ENCODE peak calls at places on chromosomes 1 and 21, in eight cellular contexts. One of them, this sample, is unnamed.

GRCh38 chr21:44677881-44678280 is 4.1 kb downstream of the KRTAP12-1 start:
- DNase-seq in uterus: no peak
- DNase-seq in NB4: no peak
- DNase-seq in IMR-90: no peak
- DNase-seq in gastrocnemius medialis: no peak
- DNase-seq in HCT116: no peak
- DNase-seq in transverse colon: no peak
- DNase-seq in K562: no peak
- DNase-seq in this sample: peak

GRCh38 chr1:10818262-10819197 is 22.1 kb upstream of the CASZ1 start:
- DNase-seq in uterus: no peak
- DNase-seq in NB4: no peak
- DNase-seq in IMR-90: no peak
- DNase-seq in gastrocnemius medialis: no peak
- DNase-seq in HCT116: no peak
- DNase-seq in transverse colon: peak
- DNase-seq in K562: no peak
- DNase-seq in this sample: no peak

GRCh38 chr1:85544689-85545203 is 35.8 kb upstream of the CCN1 start:
- DNase-seq in uterus: no peak
- DNase-seq in NB4: no peak
- DNase-seq in IMR-90: peak
- DNase-seq in gastrocnemius medialis: no peak
- DNase-seq in HCT116: no peak
- DNase-seq in transverse colon: no peak
- DNase-seq in K562: no peak
- DNase-seq in this sample: no peak

GRCh38 chr1:203559523-203559922 is 65.6 kb downstream of the OPTC start:
- DNase-seq in uterus: peak
- DNase-seq in NB4: no peak
- DNase-seq in IMR-90: peak
- DNase-seq in gastrocnemius medialis: peak
- DNase-seq in HCT116: no peak
- DNase-seq in transverse colon: no peak
- DNase-seq in K562: no peak
- DNase-seq in this sample: no peak

GRCh38 chr1:225911207-225912130 is 12.6 kb downstream of the PYCR2 start:
- DNase-seq in uterus: peak
- DNase-seq in NB4: no peak
- DNase-seq in IMR-90: peak
- DNase-seq in gastrocnemius medialis: no peak
- DNase-seq in HCT116: peak
- DNase-seq in transverse colon: peak
- DNase-seq in K562: peak
- DNase-seq in this sample: no peak

GRCh38 chr1:49052102-49052501 is 275.4 kb upstream of the BEND5 start:
- DNase-seq in uterus: no peak
- DNase-seq in NB4: no peak
- DNase-seq in IMR-90: no peak
- DNase-seq in gastrocnemius medialis: no peak
- DNase-seq in HCT116: no peak
- DNase-seq in transverse colon: no peak
- DNase-seq in K562: no peak
- DNase-seq in this sample: no peak

GRCh38 chr1:83555871-83556270 is 443.1 kb downstream of the TTLL7 start:
- DNase-seq in uterus: no peak
- DNase-seq in NB4: no peak
- DNase-seq in IMR-90: no peak
- DNase-seq in gastrocnemius medialis: no peak
- DNase-seq in HCT116: no peak
- DNase-seq in transverse colon: no peak
- DNase-seq in K562: no peak
- DNase-seq in this sample: no peak

GRCh38 chr1:88001460-88001859 is 672.8 kb downstream of the LMO4 start:
- DNase-seq in uterus: no peak
- DNase-seq in NB4: no peak
- DNase-seq in IMR-90: peak
- DNase-seq in gastrocnemius medialis: no peak
- DNase-seq in HCT116: no peak
- DNase-seq in transverse colon: no peak
- DNase-seq in K562: no peak
- DNase-seq in this sample: no peak

GRCh38 chr1:36497207-36497606 is 14.5 kb upstream of the CSF3R start:
- DNase-seq in uterus: no peak
- DNase-seq in NB4: no peak
- DNase-seq in IMR-90: no peak
- DNase-seq in gastrocnemius medialis: no peak
- DNase-seq in HCT116: no peak
- DNase-seq in transverse colon: no peak
- DNase-seq in K562: no peak
- DNase-seq in this sample: no peak

GRCh38 chr1:211654838-211655787 is 20.3 kb downstream of the NEK2 start:
- DNase-seq in uterus: peak
- DNase-seq in NB4: peak
- DNase-seq in IMR-90: peak
- DNase-seq in gastrocnemius medialis: peak
- DNase-seq in HCT116: peak
- DNase-seq in transverse colon: peak
- DNase-seq in K562: peak
- DNase-seq in this sample: no peak

GRCh38 chr1:210944255-210944654 is 189.7 kb downstream of the KCNH1 start:
- DNase-seq in uterus: no peak
- DNase-seq in NB4: no peak
- DNase-seq in IMR-90: no peak
- DNase-seq in gastrocnemius medialis: no peak
- DNase-seq in HCT116: no peak
- DNase-seq in transverse colon: no peak
- DNase-seq in K562: no peak
- DNase-seq in this sample: no peak

GRCh38 chr1:167837334-167837733 is 76.6 kb downstream of the ADCY10 start:
- DNase-seq in uterus: no peak
- DNase-seq in NB4: no peak
- DNase-seq in IMR-90: no peak
- DNase-seq in gastrocnemius medialis: no peak
- DNase-seq in HCT116: no peak
- DNase-seq in transverse colon: no peak
- DNase-seq in K562: no peak
- DNase-seq in this sample: no peak

GRCh38 chr1:101122452-101123166 is 97.0 kb upstream of the DPH5 start:
- DNase-seq in uterus: no peak
- DNase-seq in NB4: no peak
- DNase-seq in IMR-90: no peak
- DNase-seq in gastrocnemius medialis: no peak
- DNase-seq in HCT116: no peak
- DNase-seq in transverse colon: no peak
- DNase-seq in K562: no peak
- DNase-seq in this sample: no peak

GRCh38 chr1:177329871-177330270 is 159.1 kb downstream of the BRINP2 start:
- DNase-seq in uterus: no peak
- DNase-seq in NB4: no peak
- DNase-seq in IMR-90: no peak
- DNase-seq in gastrocnemius medialis: no peak
- DNase-seq in HCT116: no peak
- DNase-seq in transverse colon: no peak
- DNase-seq in K562: no peak
- DNase-seq in this sample: no peak

GRCh38 chr1:214455971-214456867 is 95.2 kb downstream of the PTPN14 start:
- DNase-seq in uterus: no peak
- DNase-seq in NB4: no peak
- DNase-seq in IMR-90: no peak
- DNase-seq in gastrocnemius medialis: no peak
- DNase-seq in HCT116: no peak
- DNase-seq in transverse colon: no peak
- DNase-seq in K562: no peak
- DNase-seq in this sample: no peak

GRCh38 chr1:4510276-4510691 is 144.1 kb upstream of the AJAP1 start:
- DNase-seq in uterus: no peak
- DNase-seq in NB4: no peak
- DNase-seq in IMR-90: no peak
- DNase-seq in gastrocnemius medialis: no peak
- DNase-seq in HCT116: no peak
- DNase-seq in transverse colon: no peak
- DNase-seq in K562: no peak
- DNase-seq in this sample: no peak
- TF ChIP-seq POLR2A in uterus: no peak
- TF ChIP-seq POLR2A in NB4: no peak
- TF ChIP-seq POLR2A in IMR-90: no peak
- TF ChIP-seq POLR2A in gastrocnemius medialis: no peak
- TF ChIP-seq POLR2A in HCT116: no peak
- TF ChIP-seq POLR2A in transverse colon: no peak
- TF ChIP-seq POLR2A in K562: no peak
- TF ChIP-seq POLR2A in this sample: no peak

DNA sequence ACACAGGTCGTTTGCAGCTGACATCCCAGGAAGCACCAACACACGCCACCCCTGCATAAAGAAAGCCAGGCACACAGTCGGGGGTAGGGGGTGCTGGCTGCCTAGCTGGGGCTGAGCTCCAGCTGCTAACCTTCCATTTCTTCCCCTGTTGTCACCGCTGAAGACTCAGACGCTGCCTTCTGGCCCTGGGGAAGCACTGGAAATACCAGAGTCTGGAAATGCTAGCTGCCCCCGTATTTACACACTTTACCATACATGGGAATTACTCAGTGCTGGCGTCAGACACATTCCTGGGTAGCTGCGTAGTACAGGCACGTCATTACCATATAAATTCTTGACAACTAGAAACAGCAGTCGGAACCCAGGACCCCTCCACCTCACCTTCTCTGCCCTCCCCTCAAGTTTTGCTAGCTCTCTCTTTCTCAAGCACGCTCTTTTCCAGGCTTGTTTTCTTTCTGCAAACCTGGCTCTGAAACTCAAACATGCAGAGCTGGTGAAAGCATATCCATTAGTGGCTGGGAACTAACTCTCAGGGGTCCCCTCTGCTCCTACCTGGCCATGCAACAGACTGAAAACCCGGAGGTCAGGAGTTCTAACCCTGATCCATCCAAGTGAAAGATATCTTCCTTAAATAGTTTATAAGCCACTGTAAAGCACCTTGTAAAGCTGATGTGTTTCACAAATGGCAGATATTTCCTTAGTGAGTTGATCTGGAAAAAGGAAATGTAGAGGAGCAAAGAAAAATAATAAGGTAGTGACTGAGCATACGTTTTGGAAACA is 3.3 kb downstream of the CSRP1 start:
- DNase-seq in uterus: peak
- DNase-seq in NB4: no peak
- DNase-seq in IMR-90: peak
- DNase-seq in gastrocnemius medialis: no peak
- DNase-seq in HCT116: no peak
- DNase-seq in transverse colon: peak
- DNase-seq in K562: no peak
- DNase-seq in this sample: no peak
- TF ChIP-seq POLR2A in uterus: peak
- TF ChIP-seq POLR2A in NB4: no peak
- TF ChIP-seq POLR2A in IMR-90: peak
- TF ChIP-seq POLR2A in gastrocnemius medialis: peak
- TF ChIP-seq POLR2A in HCT116: no peak
- TF ChIP-seq POLR2A in transverse colon: peak
- TF ChIP-seq POLR2A in K562: no peak
- TF ChIP-seq POLR2A in this sample: no peak

GRCh38 chr1:47940779-47941178 is 56.4 kb downstream of the TRABD2B start:
- DNase-seq in uterus: no peak
- DNase-seq in NB4: no peak
- DNase-seq in IMR-90: no peak
- DNase-seq in gastrocnemius medialis: no peak
- DNase-seq in HCT116: no peak
- DNase-seq in transverse colon: no peak
- DNase-seq in K562: no peak
- DNase-seq in this sample: no peak
- TF ChIP-seq POLR2A in uterus: no peak
- TF ChIP-seq POLR2A in NB4: no peak
- TF ChIP-seq POLR2A in IMR-90: no peak
- TF ChIP-seq POLR2A in gastrocnemius medialis: no peak
- TF ChIP-seq POLR2A in HCT116: no peak
- TF ChIP-seq POLR2A in transverse colon: no peak
- TF ChIP-seq POLR2A in K562: no peak
- TF ChIP-seq POLR2A in this sample: no peak

GRCh38 chr1:182835811-182836210 is 3.3 kb upstream of the DHX9 start:
- DNase-seq in uterus: no peak
- DNase-seq in NB4: no peak
- DNase-seq in IMR-90: no peak
- DNase-seq in gastrocnemius medialis: no peak
- DNase-seq in HCT116: no peak
- DNase-seq in transverse colon: no peak
- DNase-seq in K562: no peak
- DNase-seq in this sample: no peak

GRCh38 chr1:182842265-182842664 is 3.1 kb downstream of the DHX9 start:
- DNase-seq in uterus: no peak
- DNase-seq in NB4: no peak
- DNase-seq in IMR-90: no peak
- DNase-seq in gastrocnemius medialis: no peak
- DNase-seq in HCT116: no peak
- DNase-seq in transverse colon: no peak
- DNase-seq in K562: no peak
- DNase-seq in this sample: no peak

GRCh38 chr1:182845379-182845778 is 6.2 kb downstream of the DHX9 start:
- DNase-seq in uterus: no peak
- DNase-seq in NB4: no peak
- DNase-seq in IMR-90: no peak
- DNase-seq in gastrocnemius medialis: no peak
- DNase-seq in HCT116: no peak
- DNase-seq in transverse colon: no peak
- DNase-seq in K562: no peak
- DNase-seq in this sample: no peak

GRCh38 chr1:182841368-182841988 is 2.3 kb downstream of the DHX9 start:
- DNase-seq in uterus: no peak
- DNase-seq in NB4: peak
- DNase-seq in IMR-90: peak
- DNase-seq in gastrocnemius medialis: no peak
- DNase-seq in HCT116: no peak
- DNase-seq in transverse colon: no peak
- DNase-seq in K562: no peak
- DNase-seq in this sample: no peak

DNA sequence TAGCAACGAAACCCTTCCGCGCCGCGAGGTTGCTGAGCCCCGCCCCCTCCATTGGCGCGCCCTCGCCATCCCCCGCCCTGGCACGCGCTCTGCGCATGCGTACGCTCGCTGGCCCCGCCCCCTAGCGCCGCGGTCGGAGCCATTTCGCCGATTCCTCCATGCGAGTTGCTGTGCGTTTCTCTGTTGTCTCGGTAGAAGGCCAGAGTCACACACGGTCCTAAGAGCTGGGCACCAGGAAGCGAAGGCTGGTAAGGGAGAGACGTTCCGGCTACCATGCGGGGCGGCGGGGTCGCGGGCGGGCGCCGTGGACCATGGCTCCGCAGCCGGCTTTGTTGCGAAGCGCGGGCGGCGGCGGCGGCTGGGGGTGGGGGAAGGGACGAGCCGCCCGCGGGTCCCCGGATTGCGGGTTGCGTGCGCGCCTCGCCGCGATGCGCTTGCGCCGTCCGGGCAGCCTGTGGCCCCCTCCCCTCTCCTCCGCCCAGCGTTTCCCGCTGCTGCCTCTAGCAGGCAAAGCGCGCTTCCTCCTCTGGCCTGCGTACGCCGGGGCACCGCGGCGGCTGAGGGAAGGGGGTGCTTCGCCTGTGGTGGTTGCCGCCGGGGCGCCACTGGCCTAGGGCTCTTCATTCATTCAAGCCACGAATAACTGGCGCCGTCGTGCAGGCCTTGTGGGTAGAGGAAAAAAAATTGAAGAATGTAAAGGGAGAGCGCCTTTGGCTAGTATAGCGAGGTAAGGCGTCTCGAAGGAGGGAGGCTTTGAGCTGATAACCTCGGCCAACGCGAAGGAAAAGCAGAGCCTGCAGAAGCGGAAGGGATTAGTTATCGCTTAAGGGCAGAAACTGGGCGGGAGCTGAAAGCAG is at the start of gene DHX9:
- DNase-seq in uterus: peak
- DNase-seq in NB4: peak
- DNase-seq in IMR-90: peak
- DNase-seq in gastrocnemius medialis: peak
- DNase-seq in HCT116: peak
- DNase-seq in transverse colon: peak
- DNase-seq in K562: peak
- DNase-seq in this sample: peak
- TF ChIP-seq POLR2A in uterus: peak
- TF ChIP-seq POLR2A in NB4: peak
- TF ChIP-seq POLR2A in IMR-90: peak
- TF ChIP-seq POLR2A in gastrocnemius medialis: peak
- TF ChIP-seq POLR2A in HCT116: peak
- TF ChIP-seq POLR2A in transverse colon: peak
- TF ChIP-seq POLR2A in K562: peak
- TF ChIP-seq POLR2A in this sample: peak